ENCODE peak calls at places on chromosomes 12 and 14, in five cellular contexts. One of them, this sample, is unnamed.

GRCh38 chr14:69755784-69756183 is 11.2 kb upstream of the SRSF5 start:
- DNase-seq in fibroblast of mammary gland: no peak
- DNase-seq in lower leg skin: no peak
- DNase-seq in fibroblast of lung: no peak
- DNase-seq in fibroblast of pulmonary artery: no peak
- DNase-seq in this sample: peak; percentile 11

GRCh38 chr12:69540606-69541386 is 44.5 kb upstream of the CCT2 start:
- DNase-seq in fibroblast of pulmonary artery: peak; percentile 47
- DNase-seq in fibroblast of mammary gland: peak; percentile 50
- DNase-seq in fibroblast of lung: peak; percentile 71
- DNase-seq in lower leg skin: no peak
- DNase-seq in this sample: peak; percentile 53

GRCh38 chr14:70425349-70425748 is 8.5 kb upstream of the SYNJ2BP start:
- DNase-seq in lower leg skin: no peak
- DNase-seq in fibroblast of mammary gland: no peak
- DNase-seq in fibroblast of pulmonary artery: no peak
- DNase-seq in fibroblast of lung: no peak
- DNase-seq in this sample: no peak

GRCh38 chr12:11886339-11886738 is 184.4 kb upstream of the BCL2L14 start:
- DNase-seq in fibroblast of pulmonary artery: no peak
- DNase-seq in lower leg skin: no peak
- DNase-seq in fibroblast of lung: no peak
- DNase-seq in fibroblast of mammary gland: no peak
- DNase-seq in this sample: no peak

GRCh38 chr14:92978229-92979021 is 55.5 kb downstream of the CHGA start:
- DNase-seq in lower leg skin: no peak
- DNase-seq in fibroblast of lung: no peak
- DNase-seq in fibroblast of mammary gland: no peak
- DNase-seq in fibroblast of pulmonary artery: no peak
- DNase-seq in this sample: no peak

GRCh38 chr14:64800000-64800399 is 79.7 kb downstream of the SPTB start:
- DNase-seq in fibroblast of mammary gland: peak; percentile 29
- DNase-seq in fibroblast of pulmonary artery: peak; percentile 51
- DNase-seq in lower leg skin: no peak
- DNase-seq in fibroblast of lung: peak; percentile 20
- DNase-seq in this sample: no peak

GRCh38 chr12:123121670-123122069 is 29.2 kb downstream of the PITPNM2 start:
- DNase-seq in lower leg skin: no peak
- DNase-seq in fibroblast of pulmonary artery: no peak
- DNase-seq in fibroblast of lung: no peak
- DNase-seq in fibroblast of mammary gland: no peak
- DNase-seq in this sample: no peak

GRCh38 chr12:79662046-79662811 is 28.5 kb downstream of the PAWR start:
- DNase-seq in fibroblast of mammary gland: no peak
- DNase-seq in fibroblast of lung: no peak
- DNase-seq in lower leg skin: no peak
- DNase-seq in fibroblast of pulmonary artery: no peak
- DNase-seq in this sample: no peak

GRCh38 chr14:103500148-103500990 is 22.3 kb downstream of the CKB start:
- DNase-seq in lower leg skin: peak; percentile 98
- DNase-seq in fibroblast of pulmonary artery: peak; percentile 89
- DNase-seq in fibroblast of mammary gland: peak; percentile 84
- DNase-seq in fibroblast of lung: peak; percentile 89
- DNase-seq in this sample: peak; percentile 52

GRCh38 chr12:90627180-90627896 is 327.6 kb downstream of the CCER1 start:
- DNase-seq in lower leg skin: no peak
- DNase-seq in fibroblast of pulmonary artery: peak; percentile 29
- DNase-seq in fibroblast of lung: no peak
- DNase-seq in fibroblast of mammary gland: peak; percentile 80
- DNase-seq in this sample: no peak

GRCh38 chr12:75977952-75978671 is 53.5 kb downstream of the PHLDA1 start:
- DNase-seq in fibroblast of lung: peak; percentile 100
- DNase-seq in fibroblast of mammary gland: peak; percentile 100
- DNase-seq in fibroblast of pulmonary artery: peak; percentile 100
- DNase-seq in lower leg skin: no peak
- DNase-seq in this sample: peak; percentile 100

GRCh38 chr14:94081386-94081820 is 293 bp downstream of the IFI27L1 start:
- DNase-seq in lower leg skin: no peak
- DNase-seq in fibroblast of pulmonary artery: no peak
- DNase-seq in fibroblast of lung: no peak
- DNase-seq in fibroblast of mammary gland: no peak
- DNase-seq in this sample: no peak

GRCh38 chr14:102486513-102487203 is 22.9 kb downstream of the ANKRD9 start:
- DNase-seq in fibroblast of mammary gland: no peak
- DNase-seq in fibroblast of lung: no peak
- DNase-seq in lower leg skin: no peak
- DNase-seq in fibroblast of pulmonary artery: no peak
- DNase-seq in this sample: no peak

GRCh38 chr12:19967486-19967885 is 400.9 kb upstream of the PDE3A start:
- DNase-seq in fibroblast of pulmonary artery: peak; percentile 97
- DNase-seq in fibroblast of mammary gland: peak; percentile 98
- DNase-seq in lower leg skin: no peak
- DNase-seq in fibroblast of lung: peak; percentile 82
- DNase-seq in this sample: peak; percentile 36

GRCh38 chr14:100522616-100523021 is 64.6 kb downstream of the BEGAIN start:
- DNase-seq in lower leg skin: peak; percentile 72
- DNase-seq in fibroblast of pulmonary artery: no peak
- DNase-seq in fibroblast of lung: no peak
- DNase-seq in fibroblast of mammary gland: peak; percentile 30
- DNase-seq in this sample: no peak

GRCh38 chr12:53931844-53932581 is 6.6 kb upstream of the HOXC13 start:
- DNase-seq in lower leg skin: no peak
- DNase-seq in fibroblast of pulmonary artery: no peak
- DNase-seq in fibroblast of lung: no peak
- DNase-seq in fibroblast of mammary gland: no peak
- DNase-seq in this sample: no peak

GRCh38 chr14:60250318-60251035 is 1.5 kb downstream of the PPM1A start:
- DNase-seq in fibroblast of lung: peak; percentile 2
- DNase-seq in lower leg skin: no peak
- DNase-seq in fibroblast of pulmonary artery: peak; percentile 18
- DNase-seq in fibroblast of mammary gland: peak; percentile 33
- DNase-seq in this sample: no peak

GRCh38 chr14:103623883-103624482 is 5.0 kb upstream of the KLC1 start:
- DNase-seq in fibroblast of mammary gland: no peak
- DNase-seq in lower leg skin: peak; percentile 87
- DNase-seq in fibroblast of lung: no peak
- DNase-seq in fibroblast of pulmonary artery: no peak
- DNase-seq in this sample: no peak

DNA sequence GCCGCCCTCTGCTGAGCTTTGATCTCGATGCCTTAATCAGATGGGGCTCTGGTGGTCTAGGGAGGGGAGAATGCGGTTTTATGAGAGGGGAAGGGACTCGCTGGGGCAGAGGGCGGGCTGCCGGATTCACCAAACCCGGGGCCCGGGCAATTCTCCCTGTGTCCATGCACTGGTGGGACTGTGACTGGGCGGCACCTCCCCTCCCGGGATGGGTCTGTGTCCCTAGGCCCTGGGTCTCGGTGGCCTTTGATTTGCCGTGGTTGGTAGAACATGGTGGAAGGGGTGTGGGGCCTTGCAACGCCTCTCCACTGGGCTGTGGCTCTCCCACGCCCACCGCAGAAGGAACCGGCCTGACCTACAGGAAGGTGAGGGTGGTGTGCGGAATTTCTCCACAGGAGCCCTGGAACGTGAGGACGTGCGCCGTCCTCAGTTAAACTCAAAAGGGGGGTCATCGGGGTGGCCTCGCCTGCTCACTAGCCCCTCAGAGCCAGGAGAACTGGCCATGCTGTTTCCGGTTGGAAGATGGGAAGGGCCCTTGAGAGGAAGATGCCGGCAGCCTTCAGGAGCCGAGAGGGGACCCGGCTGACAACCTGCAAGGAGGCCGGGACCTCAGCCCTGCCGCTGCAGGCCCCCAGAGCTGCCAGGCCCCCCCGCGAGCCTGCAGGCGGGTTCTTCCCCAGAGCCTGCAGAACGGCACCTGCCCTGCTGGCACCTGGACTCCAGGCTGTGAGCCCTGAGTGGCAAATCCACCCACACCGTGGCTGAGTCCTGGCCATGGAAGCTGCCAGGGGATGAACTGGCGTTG is 43.6 kb downstream of the NOC4L start:
- DNase-seq in fibroblast of lung: no peak
- DNase-seq in fibroblast of pulmonary artery: no peak
- DNase-seq in fibroblast of mammary gland: no peak
- DNase-seq in lower leg skin: no peak
- DNase-seq in this sample: no peak
- H3K4me3 ChIP-seq in fibroblast of lung: no peak overlapping the region
- H3K4me3 ChIP-seq in fibroblast of pulmonary artery: no peak overlapping the region
- H3K4me3 ChIP-seq in fibroblast of mammary gland: no peak overlapping the region
- H3K4me3 ChIP-seq in lower leg skin: no peak overlapping the region
- H3K4me3 ChIP-seq in this sample: no peak overlapping the region

GRCh38 chr12:113128802-113129663 is 6.5 kb downstream of the RASAL1 start:
- DNase-seq in fibroblast of mammary gland: no peak
- DNase-seq in fibroblast of lung: no peak
- DNase-seq in lower leg skin: no peak
- DNase-seq in fibroblast of pulmonary artery: no peak
- DNase-seq in this sample: no peak
- TF ChIP-seq CTCF in fibroblast of mammary gland: no peak
- TF ChIP-seq CTCF in fibroblast of lung: no peak
- TF ChIP-seq CTCF in lower leg skin: no peak
- TF ChIP-seq CTCF in fibroblast of pulmonary artery: no peak
- TF ChIP-seq CTCF in this sample: no peak

GRCh38 chr14:24422694-24423531 is 6.6 kb downstream of the CBLN3 start:
- DNase-seq in lower leg skin: no peak
- DNase-seq in fibroblast of lung: no peak
- DNase-seq in fibroblast of mammary gland: no peak
- DNase-seq in fibroblast of pulmonary artery: no peak
- DNase-seq in this sample: no peak
- H3K4me3 ChIP-seq in lower leg skin: no peak overlapping the region
- H3K4me3 ChIP-seq in fibroblast of lung: no peak overlapping the region
- H3K4me3 ChIP-seq in fibroblast of mammary gland: no peak overlapping the region
- H3K4me3 ChIP-seq in fibroblast of pulmonary artery: no peak overlapping the region
- H3K4me3 ChIP-seq in this sample: no peak overlapping the region

DNA sequence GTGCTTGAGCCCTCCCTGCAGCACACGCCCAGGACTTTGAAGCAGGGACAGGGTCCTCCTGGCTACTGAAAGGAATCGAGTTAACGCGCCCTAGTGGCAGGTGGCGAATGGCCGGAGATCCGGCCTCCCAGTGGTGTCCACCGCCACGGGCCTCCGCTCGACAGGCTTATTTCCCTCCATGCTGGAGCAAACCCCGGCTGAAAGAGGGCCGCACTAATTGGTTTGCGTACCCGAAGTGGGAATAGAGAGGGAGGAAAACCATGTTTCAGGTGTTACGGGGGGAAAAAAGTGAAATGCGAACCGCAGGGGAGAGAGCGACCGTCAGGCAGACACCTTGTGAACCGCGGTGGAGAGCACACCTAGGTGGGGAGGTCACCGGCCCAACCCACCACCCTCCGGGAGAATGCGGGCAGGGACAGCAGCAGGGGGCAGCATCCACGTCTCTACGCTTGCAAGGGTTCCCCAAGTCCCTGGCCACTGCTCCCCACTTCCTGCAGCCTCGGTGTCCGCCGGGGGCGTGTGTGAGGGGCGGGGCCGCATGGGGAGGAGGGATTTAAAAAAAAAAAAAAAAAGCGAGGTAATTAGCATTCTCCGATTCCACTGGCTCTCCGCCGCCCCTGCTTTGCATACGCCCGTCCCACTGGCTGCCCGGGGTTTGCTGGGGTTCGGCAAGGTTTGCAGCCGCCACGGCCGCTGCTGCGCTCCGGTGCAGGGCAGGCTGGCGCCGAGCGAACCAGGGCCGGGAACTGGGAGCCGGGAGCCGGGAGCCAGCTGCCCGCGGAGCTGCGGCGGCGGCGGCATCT is 224.6 kb upstream of the CRY1 start:
- DNase-seq in fibroblast of lung: peak; percentile 75
- DNase-seq in fibroblast of pulmonary artery: peak; percentile 86
- DNase-seq in fibroblast of mammary gland: peak; percentile 65
- DNase-seq in lower leg skin: peak; percentile 94
- DNase-seq in this sample: peak; percentile 27
- TF ChIP-seq CTCF in fibroblast of lung: no peak
- TF ChIP-seq CTCF in fibroblast of pulmonary artery: no peak
- TF ChIP-seq CTCF in fibroblast of mammary gland: no peak
- TF ChIP-seq CTCF in lower leg skin: no peak
- TF ChIP-seq CTCF in this sample: no peak

GRCh38 chr12:125169451-125169850 is 104.2 kb downstream of the AACS start:
- DNase-seq in fibroblast of lung: no peak
- DNase-seq in lower leg skin: no peak
- DNase-seq in fibroblast of pulmonary artery: no peak
- DNase-seq in fibroblast of mammary gland: no peak
- DNase-seq in this sample: no peak

GRCh38 chr12:125169870-125170269 is 104.6 kb downstream of the AACS start:
- DNase-seq in fibroblast of lung: no peak
- DNase-seq in fibroblast of mammary gland: no peak
- DNase-seq in fibroblast of pulmonary artery: no peak
- DNase-seq in lower leg skin: no peak
- DNase-seq in this sample: no peak

GRCh38 chr12:125164541-125164940 is 99.3 kb downstream of the AACS start:
- DNase-seq in fibroblast of mammary gland: no peak
- DNase-seq in fibroblast of lung: no peak
- DNase-seq in fibroblast of pulmonary artery: no peak
- DNase-seq in lower leg skin: no peak
- DNase-seq in this sample: no peak

GRCh38 chr12:125166046-125166445 is 100.8 kb downstream of the AACS start:
- DNase-seq in fibroblast of pulmonary artery: no peak
- DNase-seq in fibroblast of mammary gland: no peak
- DNase-seq in lower leg skin: no peak
- DNase-seq in fibroblast of lung: no peak
- DNase-seq in this sample: no peak

DNA sequence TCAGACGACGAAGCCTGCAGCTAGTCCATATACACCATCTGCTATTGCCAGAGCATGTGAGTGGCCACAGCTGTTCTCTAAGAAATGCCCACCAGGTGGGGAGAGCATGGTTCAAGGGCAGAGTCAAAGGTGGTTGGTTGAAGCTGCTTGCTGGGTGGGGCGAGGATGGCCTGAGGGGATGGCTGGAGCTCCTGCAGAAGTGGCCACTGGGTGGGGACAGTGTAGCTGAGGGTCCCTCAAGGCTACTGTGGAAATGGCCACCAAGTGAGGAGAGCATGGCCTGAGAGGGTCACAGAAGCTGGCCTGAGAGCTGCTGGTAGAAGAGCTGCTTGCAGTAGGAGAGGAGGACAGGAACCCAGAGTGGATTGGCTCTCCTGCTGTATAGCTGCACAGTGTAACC is 102.4 kb downstream of the AACS start:
- DNase-seq in lower leg skin: no peak
- DNase-seq in fibroblast of mammary gland: no peak
- DNase-seq in fibroblast of lung: no peak
- DNase-seq in fibroblast of pulmonary artery: no peak
- DNase-seq in this sample: no peak
- H3K4me3 ChIP-seq in lower leg skin: no peak overlapping the region
- H3K4me3 ChIP-seq in fibroblast of mammary gland: no peak overlapping the region
- H3K4me3 ChIP-seq in fibroblast of lung: no peak overlapping the region
- H3K4me3 ChIP-seq in fibroblast of pulmonary artery: no peak overlapping the region
- H3K4me3 ChIP-seq in this sample: no peak overlapping the region

DNA sequence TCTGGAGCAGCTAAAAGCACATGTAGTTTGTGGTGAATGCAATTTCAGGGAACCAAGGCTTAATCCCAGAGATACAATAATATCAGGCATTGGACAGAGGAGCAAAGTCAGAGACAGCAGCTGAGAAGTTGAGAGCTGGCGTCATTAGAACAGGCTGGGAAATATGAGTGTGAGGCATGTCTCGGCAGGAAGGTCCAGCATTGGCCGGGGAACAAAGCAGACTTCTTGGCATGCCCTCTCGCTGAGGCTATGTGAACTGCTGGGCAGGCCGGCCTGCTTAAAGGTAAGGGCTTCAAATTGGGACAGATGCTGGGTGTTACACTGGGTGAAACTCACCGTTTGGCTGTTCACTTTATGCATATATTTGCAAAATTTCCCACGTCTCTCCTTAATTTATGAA is 125.4 kb downstream of the CAND1 start:
- DNase-seq in fibroblast of mammary gland: peak; percentile 72
- DNase-seq in fibroblast of pulmonary artery: peak; percentile 59
- DNase-seq in fibroblast of lung: peak; percentile 50
- DNase-seq in lower leg skin: no peak
- DNase-seq in this sample: no peak
- TF ChIP-seq CTCF in fibroblast of mammary gland: peak; percentile 34
- TF ChIP-seq CTCF in fibroblast of pulmonary artery: peak; percentile 28
- TF ChIP-seq CTCF in fibroblast of lung: peak; percentile 26
- TF ChIP-seq CTCF in lower leg skin: no peak
- TF ChIP-seq CTCF in this sample: no peak

GRCh38 chr12:110073049-110073831 is 24.9 kb upstream of the C12orf76 start:
- DNase-seq in lower leg skin: peak; percentile 87
- DNase-seq in fibroblast of mammary gland: peak; percentile 30
- DNase-seq in fibroblast of pulmonary artery: no peak
- DNase-seq in fibroblast of lung: peak; percentile 23
- DNase-seq in this sample: no peak
- H3K4me3 ChIP-seq in lower leg skin: peak overlapping the region; percentile 21
- H3K4me3 ChIP-seq in fibroblast of mammary gland: peak overlapping the region; percentile 56
- H3K4me3 ChIP-seq in fibroblast of pulmonary artery: peak overlapping the region; percentile 18
- H3K4me3 ChIP-seq in fibroblast of lung: peak overlapping the region; percentile 62
- H3K4me3 ChIP-seq in this sample: peak overlapping the region; percentile 41

This sample was measured in HFF-Myc.